ENCODE peak calls at places on chromosomes 1 and 21, in six cellular contexts. One of them, this sample, is unnamed.

GRCh38 chr1:242132446-242132845 is 133.5 kb upstream of the MAP1LC3C start:
- DNase-seq in heart left ventricle: no peak
- DNase-seq in BJ: no peak
- DNase-seq in CD4-positive, alpha-beta T cell: no peak
- DNase-seq in progenitor cell of endocrine pancreas: no peak
- DNase-seq in RWPE1: no peak
- DNase-seq in this sample: no peak

GRCh38 chr1:159892944-159893343 is 7.0 kb downstream of the CFAP45 start:
- DNase-seq in heart left ventricle: no peak
- DNase-seq in BJ: no peak
- DNase-seq in CD4-positive, alpha-beta T cell: no peak
- DNase-seq in progenitor cell of endocrine pancreas: no peak
- DNase-seq in RWPE1: no peak
- DNase-seq in this sample: peak

GRCh38 chr1:227004796-227005195 is 64.7 kb downstream of the COQ8A start:
- DNase-seq in heart left ventricle: no peak
- DNase-seq in BJ: no peak
- DNase-seq in CD4-positive, alpha-beta T cell: no peak
- DNase-seq in progenitor cell of endocrine pancreas: no peak
- DNase-seq in RWPE1: no peak
- DNase-seq in this sample: no peak

GRCh38 chr1:15949453-15950245 is 26.3 kb downstream of the ZBTB17 start:
- DNase-seq in heart left ventricle: peak
- DNase-seq in BJ: peak
- DNase-seq in CD4-positive, alpha-beta T cell: peak
- DNase-seq in progenitor cell of endocrine pancreas: no peak
- DNase-seq in RWPE1: peak
- DNase-seq in this sample: no peak

GRCh38 chr1:67880056-67880601 is 46.9 kb upstream of the GNG12 start:
- DNase-seq in heart left ventricle: no peak
- DNase-seq in BJ: no peak
- DNase-seq in CD4-positive, alpha-beta T cell: no peak
- DNase-seq in progenitor cell of endocrine pancreas: no peak
- DNase-seq in RWPE1: peak
- DNase-seq in this sample: peak

GRCh38 chr1:41915786-41916571 is 2.7 kb downstream of the HIVEP3 start:
- DNase-seq in heart left ventricle: no peak
- DNase-seq in BJ: no peak
- DNase-seq in CD4-positive, alpha-beta T cell: peak
- DNase-seq in progenitor cell of endocrine pancreas: no peak
- DNase-seq in RWPE1: no peak
- DNase-seq in this sample: peak

GRCh38 chr1:34163792-34164509 is 1.1 kb downstream of the CSMD2 start:
- DNase-seq in heart left ventricle: no peak
- DNase-seq in BJ: no peak
- DNase-seq in CD4-positive, alpha-beta T cell: no peak
- DNase-seq in progenitor cell of endocrine pancreas: no peak
- DNase-seq in RWPE1: no peak
- DNase-seq in this sample: no peak

GRCh38 chr1:22717038-22717758 is 6.6 kb downstream of the EPHB2 start:
- DNase-seq in heart left ventricle: no peak
- DNase-seq in BJ: no peak
- DNase-seq in CD4-positive, alpha-beta T cell: no peak
- DNase-seq in progenitor cell of endocrine pancreas: no peak
- DNase-seq in RWPE1: no peak
- DNase-seq in this sample: peak

GRCh38 chr1:22048351-22049192 is 3.9 kb upstream of the CDC42 start:
- DNase-seq in heart left ventricle: no peak
- DNase-seq in BJ: no peak
- DNase-seq in CD4-positive, alpha-beta T cell: no peak
- DNase-seq in progenitor cell of endocrine pancreas: no peak
- DNase-seq in RWPE1: no peak
- DNase-seq in this sample: peak

GRCh38 chr1:89198081-89198480 is 661 bp downstream of the GBP4 start:
- DNase-seq in heart left ventricle: no peak
- DNase-seq in BJ: no peak
- DNase-seq in CD4-positive, alpha-beta T cell: no peak
- DNase-seq in progenitor cell of endocrine pancreas: no peak
- DNase-seq in RWPE1: no peak
- DNase-seq in this sample: peak

GRCh38 chr21:38170283-38170682 is 86.5 kb upstream of the KCNJ15 start:
- DNase-seq in heart left ventricle: no peak
- DNase-seq in BJ: no peak
- DNase-seq in CD4-positive, alpha-beta T cell: no peak
- DNase-seq in progenitor cell of endocrine pancreas: no peak
- DNase-seq in RWPE1: peak
- DNase-seq in this sample: peak

GRCh38 chr1:91650764-91651163 is 150.1 kb downstream of the CDC7 start:
- DNase-seq in heart left ventricle: peak
- DNase-seq in BJ: peak
- DNase-seq in CD4-positive, alpha-beta T cell: no peak
- DNase-seq in progenitor cell of endocrine pancreas: no peak
- DNase-seq in RWPE1: peak
- DNase-seq in this sample: peak

GRCh38 chr21:26747216-26747615 is 98.0 kb downstream of the ADAMTS1 start:
- DNase-seq in heart left ventricle: no peak
- DNase-seq in BJ: no peak
- DNase-seq in CD4-positive, alpha-beta T cell: no peak
- DNase-seq in progenitor cell of endocrine pancreas: no peak
- DNase-seq in RWPE1: no peak
- DNase-seq in this sample: no peak

GRCh38 chr1:48061162-48062136 is 64.3 kb upstream of the TRABD2B start:
- DNase-seq in heart left ventricle: no peak
- DNase-seq in BJ: no peak
- DNase-seq in CD4-positive, alpha-beta T cell: no peak
- DNase-seq in progenitor cell of endocrine pancreas: peak
- DNase-seq in RWPE1: peak
- DNase-seq in this sample: peak

GRCh38 chr1:98288494-98288893 is 367.7 kb upstream of the DPYD start:
- DNase-seq in heart left ventricle: no peak
- DNase-seq in BJ: no peak
- DNase-seq in CD4-positive, alpha-beta T cell: no peak
- DNase-seq in progenitor cell of endocrine pancreas: no peak
- DNase-seq in RWPE1: no peak
- DNase-seq in this sample: no peak

GRCh38 chr1:93578911-93579825 is 102.5 kb downstream of the BCAR3 start:
- DNase-seq in heart left ventricle: no peak
- DNase-seq in BJ: no peak
- DNase-seq in CD4-positive, alpha-beta T cell: no peak
- DNase-seq in progenitor cell of endocrine pancreas: no peak
- DNase-seq in RWPE1: no peak
- DNase-seq in this sample: no peak

GRCh38 chr1:99580451-99580850 is 65.5 kb upstream of the PALMD start:
- DNase-seq in heart left ventricle: no peak
- DNase-seq in BJ: no peak
- DNase-seq in CD4-positive, alpha-beta T cell: no peak
- DNase-seq in progenitor cell of endocrine pancreas: no peak
- DNase-seq in RWPE1: peak
- DNase-seq in this sample: no peak

DNA sequence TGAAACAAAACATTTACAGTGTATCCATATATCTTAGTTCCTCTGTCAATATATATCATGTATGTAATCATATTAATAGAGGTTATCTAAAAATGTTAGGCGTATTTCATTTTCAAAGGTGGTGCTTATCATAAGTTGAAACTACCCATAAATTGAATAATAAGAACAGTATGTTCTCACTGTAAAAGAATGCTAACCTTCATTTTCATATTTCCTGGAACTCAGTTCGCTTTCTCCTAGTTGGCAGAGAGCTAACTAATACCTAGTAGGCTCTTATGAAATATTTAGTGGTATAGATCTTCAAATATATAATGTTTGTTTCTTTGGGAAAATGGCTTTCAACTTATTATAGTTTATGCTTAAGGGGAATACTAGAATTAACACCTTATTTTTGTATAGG is 118.4 kb downstream of the DISP1 start:
- DNase-seq in heart left ventricle: no peak
- DNase-seq in BJ: no peak
- DNase-seq in CD4-positive, alpha-beta T cell: no peak
- DNase-seq in progenitor cell of endocrine pancreas: no peak
- DNase-seq in RWPE1: no peak
- DNase-seq in this sample: no peak
- TF ChIP-seq CTCF in heart left ventricle: no peak
- TF ChIP-seq CTCF in BJ: no peak
- TF ChIP-seq CTCF in CD4-positive, alpha-beta T cell: no peak
- TF ChIP-seq CTCF in progenitor cell of endocrine pancreas: no peak
- TF ChIP-seq CTCF in RWPE1: no peak
- TF ChIP-seq CTCF in this sample: no peak

DNA sequence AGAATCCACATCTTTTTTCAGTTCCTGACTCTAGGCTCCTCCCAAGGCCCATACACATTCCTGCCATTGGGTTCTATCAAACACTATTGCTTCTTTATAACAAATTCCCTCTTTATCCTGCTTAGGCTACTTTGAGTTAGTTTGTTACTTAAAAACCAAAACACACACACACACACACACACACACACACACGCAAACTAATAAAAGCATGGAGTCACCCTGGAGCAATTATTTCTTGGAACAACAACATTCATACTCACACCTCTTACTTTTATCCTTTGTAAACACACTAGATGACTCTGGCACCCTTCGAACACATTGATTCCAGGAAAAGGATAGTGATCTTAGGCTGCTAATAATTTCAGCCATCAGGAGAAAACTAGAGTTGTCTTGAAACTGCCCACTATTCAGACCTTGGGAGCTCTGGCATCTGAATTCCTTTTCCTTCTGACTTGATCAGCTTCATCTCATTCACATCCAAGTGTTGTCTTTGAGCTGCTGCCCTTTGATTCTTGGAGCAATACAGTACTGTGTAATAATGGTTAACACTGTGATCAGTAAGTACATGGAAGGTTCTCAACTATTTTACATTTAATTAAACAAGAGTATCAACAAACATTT is 2.6 kb upstream of the SEC22B start:
- DNase-seq in heart left ventricle: no peak
- DNase-seq in BJ: no peak
- DNase-seq in CD4-positive, alpha-beta T cell: no peak
- DNase-seq in progenitor cell of endocrine pancreas: no peak
- DNase-seq in RWPE1: no peak
- DNase-seq in this sample: no peak
- TF ChIP-seq CTCF in heart left ventricle: no peak
- TF ChIP-seq CTCF in BJ: peak
- TF ChIP-seq CTCF in CD4-positive, alpha-beta T cell: no peak
- TF ChIP-seq CTCF in progenitor cell of endocrine pancreas: no peak
- TF ChIP-seq CTCF in RWPE1: no peak
- TF ChIP-seq CTCF in this sample: no peak

GRCh38 chr1:206931709-206932108 is 10.0 kb upstream of the FCMR start:
- DNase-seq in heart left ventricle: no peak
- DNase-seq in BJ: no peak
- DNase-seq in CD4-positive, alpha-beta T cell: no peak
- DNase-seq in progenitor cell of endocrine pancreas: no peak
- DNase-seq in RWPE1: no peak
- DNase-seq in this sample: no peak

GRCh38 chr1:206935491-206936067 is 10.7 kb downstream of the PIGR start:
- DNase-seq in heart left ventricle: no peak
- DNase-seq in BJ: no peak
- DNase-seq in CD4-positive, alpha-beta T cell: no peak
- DNase-seq in progenitor cell of endocrine pancreas: peak
- DNase-seq in RWPE1: no peak
- DNase-seq in this sample: peak

GRCh38 chr1:206932271-206932670 is 10.5 kb upstream of the FCMR start:
- DNase-seq in heart left ventricle: no peak
- DNase-seq in BJ: no peak
- DNase-seq in CD4-positive, alpha-beta T cell: no peak
- DNase-seq in progenitor cell of endocrine pancreas: no peak
- DNase-seq in RWPE1: no peak
- DNase-seq in this sample: no peak

GRCh38 chr1:206930210-206930798 is 8.6 kb upstream of the FCMR start:
- DNase-seq in heart left ventricle: no peak
- DNase-seq in BJ: no peak
- DNase-seq in CD4-positive, alpha-beta T cell: no peak
- DNase-seq in progenitor cell of endocrine pancreas: no peak
- DNase-seq in RWPE1: no peak
- DNase-seq in this sample: no peak

DNA sequence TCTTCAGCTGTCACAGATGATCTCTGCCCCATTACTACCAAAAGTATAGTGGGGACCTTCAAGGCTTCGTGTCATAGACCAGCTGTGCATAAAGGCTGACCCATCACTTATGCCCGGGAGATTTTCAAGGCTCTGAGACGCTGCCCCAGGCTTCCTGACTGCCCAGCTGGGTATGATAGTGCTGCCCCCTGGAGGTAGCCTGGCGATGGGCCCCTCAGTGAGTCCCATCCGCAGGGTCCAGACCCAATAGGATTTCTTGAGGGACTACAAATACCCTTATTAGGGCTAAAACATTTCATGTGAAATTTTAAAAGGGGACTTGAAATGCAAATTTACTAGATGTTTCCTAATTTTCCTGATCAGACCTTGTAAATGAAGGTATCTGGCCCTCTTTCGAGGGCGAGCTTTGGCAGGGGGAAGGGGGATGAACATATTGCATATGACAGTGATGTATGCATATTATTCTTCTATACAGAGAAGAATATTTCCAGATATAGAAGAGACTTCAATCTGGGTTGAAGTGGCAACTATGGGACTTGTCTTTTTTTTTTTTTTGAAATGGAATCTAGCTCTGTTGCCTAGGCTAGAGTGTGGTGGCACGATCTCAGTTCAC is 11.7 kb upstream of the FCMR start:
- DNase-seq in heart left ventricle: peak
- DNase-seq in BJ: no peak
- DNase-seq in CD4-positive, alpha-beta T cell: peak
- DNase-seq in progenitor cell of endocrine pancreas: no peak
- DNase-seq in RWPE1: no peak
- DNase-seq in this sample: peak
- TF ChIP-seq CTCF in heart left ventricle: peak
- TF ChIP-seq CTCF in BJ: peak
- TF ChIP-seq CTCF in CD4-positive, alpha-beta T cell: peak
- TF ChIP-seq CTCF in progenitor cell of endocrine pancreas: peak
- TF ChIP-seq CTCF in RWPE1: no peak
- TF ChIP-seq CTCF in this sample: peak

DNA sequence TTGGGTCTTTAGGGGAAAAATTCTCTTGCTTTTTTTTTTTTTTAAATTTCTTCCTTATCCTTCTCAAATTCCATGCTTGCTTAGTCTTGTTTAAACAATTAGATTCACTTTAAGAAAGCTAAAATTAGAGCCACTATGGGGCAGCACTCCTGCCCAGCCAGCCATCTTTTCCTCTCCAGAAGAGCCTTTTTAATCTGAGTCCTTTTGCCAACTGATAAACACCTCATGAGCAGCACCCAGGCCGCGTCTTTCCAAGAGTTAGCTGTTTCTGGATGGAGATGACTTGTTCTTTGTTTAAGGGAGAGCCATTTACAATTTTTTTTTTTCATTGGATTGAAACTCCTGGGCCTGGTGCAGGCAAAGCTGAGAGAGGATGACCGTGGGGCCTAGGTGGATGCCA is 53.3 kb upstream of the TSPAN2 start:
- DNase-seq in heart left ventricle: no peak
- DNase-seq in BJ: no peak
- DNase-seq in CD4-positive, alpha-beta T cell: no peak
- DNase-seq in progenitor cell of endocrine pancreas: no peak
- DNase-seq in RWPE1: no peak
- DNase-seq in this sample: no peak
- TF ChIP-seq CTCF in heart left ventricle: peak
- TF ChIP-seq CTCF in BJ: peak
- TF ChIP-seq CTCF in CD4-positive, alpha-beta T cell: no peak
- TF ChIP-seq CTCF in progenitor cell of endocrine pancreas: no peak
- TF ChIP-seq CTCF in RWPE1: no peak
- TF ChIP-seq CTCF in this sample: peak

GRCh38 chr1:203660069-203660468 is 33.4 kb downstream of the ATP2B4 start:
- DNase-seq in heart left ventricle: no peak
- DNase-seq in BJ: no peak
- DNase-seq in CD4-positive, alpha-beta T cell: no peak
- DNase-seq in progenitor cell of endocrine pancreas: no peak
- DNase-seq in RWPE1: no peak
- DNase-seq in this sample: no peak
- TF ChIP-seq CTCF in heart left ventricle: no peak
- TF ChIP-seq CTCF in BJ: no peak
- TF ChIP-seq CTCF in CD4-positive, alpha-beta T cell: no peak
- TF ChIP-seq CTCF in progenitor cell of endocrine pancreas: no peak
- TF ChIP-seq CTCF in RWPE1: no peak
- TF ChIP-seq CTCF in this sample: no peak

This sample was measured in PC-3.